ENCODE peak calls at places on chromosomes 16 and 17, in four cellular contexts. E, D, A and U are unnamed samples.

GRCh38 chr16:80569440-80570105 is 28.8 kb downstream of the DYNLRB2 start:
- DNase-seq in E (no peak), D (no peak), A (peak; percentile 40), U (peak; percentile 40)

GRCh38 chr17:20232611-20233010 is 223.5 kb downstream of the SPECC1 start:
- DNase-seq in E (no peak), D (no peak), A (no peak), U (no peak)

GRCh38 chr16:29990883-29991570 is 4.4 kb downstream of the HIRIP3 start:
- DNase-seq in E (no peak), D (no peak), A (no peak), U (no peak)

GRCh38 chr17:45016823-45017222 is 34.6 kb downstream of the DCAKD start:
- DNase-seq in E (no peak), D (no peak), A (no peak), U (no peak)

GRCh38 chr17:36014946-36015345 is 2.8 kb downstream of the CCL23 start:
- DNase-seq in E (no peak), D (no peak), A (no peak), U (no peak)

GRCh38 chr17:70119961-70120360 is 44.9 kb downstream of the KCNJ16 start:
- DNase-seq in E (no peak), D (no peak), A (no peak), U (no peak)

GRCh38 chr17:31724026-31724425 is 135.0 kb downstream of the COPRS start:
- DNase-seq in E (peak; percentile 57), D (no peak), A (no peak), U (no peak)

GRCh38 chr17:38867179-38867994 is 2.5 kb upstream of the LASP1 start:
- DNase-seq in E (peak; percentile 76), D (peak; percentile 27), A (peak; percentile 52), U (peak; percentile 70)

GRCh38 chr17:68288375-68288774 is 2.6 kb downstream of the SLC16A6 start:
- DNase-seq in E (no peak), D (no peak), A (no peak), U (no peak)